ENCODE peak calls at places on chromosomes 12 and 14, in ten cellular contexts. One of them, this sample, is unnamed. For H3K9me3, the result is how much of the 10 kb centered on the place peaks cover.

GRCh38 chr12:82184844-82185243 is 173.3 kb downstream of the CCDC59 start:
- DNase-seq in pancreas: no peak
- DNase-seq in endodermal cell: no peak
- DNase-seq in DND-41: no peak
- DNase-seq in tibial nerve: no peak
- DNase-seq in OCI-LY7: no peak
- DNase-seq in tibial artery: no peak
- DNase-seq in CD4-positive, alpha-beta memory T cell: no peak
- DNase-seq in lung: no peak
- DNase-seq in aorta: no peak
- DNase-seq in this sample: no peak

GRCh38 chr14:35808076-35808657 is 928 bp downstream of the RALGAPA1 start:
- DNase-seq in tibial nerve: no peak
- DNase-seq in CD4-positive, alpha-beta memory T cell: peak
- DNase-seq in lung: no peak
- DNase-seq in OCI-LY7: peak
- DNase-seq in DND-41: peak
- DNase-seq in pancreas: no peak
- DNase-seq in tibial artery: no peak
- DNase-seq in aorta: no peak
- DNase-seq in endodermal cell: peak
- DNase-seq in this sample: no peak

GRCh38 chr12:52020539-52021336 is 14.0 kb downstream of the TAMALIN start:
- DNase-seq in CD4-positive, alpha-beta memory T cell: peak
- DNase-seq in tibial nerve: peak
- DNase-seq in pancreas: peak
- DNase-seq in DND-41: peak
- DNase-seq in OCI-LY7: peak
- DNase-seq in aorta: peak
- DNase-seq in tibial artery: no peak
- DNase-seq in lung: no peak
- DNase-seq in endodermal cell: peak
- DNase-seq in this sample: peak

GRCh38 chr14:36524874-36525745 is 5.1 kb upstream of the NKX2-1 start:
- DNase-seq in aorta: no peak
- DNase-seq in endodermal cell: peak
- DNase-seq in tibial nerve: no peak
- DNase-seq in tibial artery: no peak
- DNase-seq in OCI-LY7: no peak
- DNase-seq in DND-41: no peak
- DNase-seq in CD4-positive, alpha-beta memory T cell: no peak
- DNase-seq in lung: peak
- DNase-seq in pancreas: no peak
- DNase-seq in this sample: no peak

GRCh38 chr12:18907793-18908580 is 170.1 kb downstream of the CAPZA3 start:
- DNase-seq in DND-41: no peak
- DNase-seq in lung: no peak
- DNase-seq in pancreas: no peak
- DNase-seq in tibial artery: no peak
- DNase-seq in OCI-LY7: no peak
- DNase-seq in aorta: no peak
- DNase-seq in endodermal cell: no peak
- DNase-seq in tibial nerve: no peak
- DNase-seq in CD4-positive, alpha-beta memory T cell: no peak
- DNase-seq in this sample: no peak

GRCh38 chr12:28242129-28242887 is 52.1 kb downstream of the CCDC91 start:
- DNase-seq in aorta: no peak
- DNase-seq in lung: no peak
- DNase-seq in DND-41: no peak
- DNase-seq in CD4-positive, alpha-beta memory T cell: no peak
- DNase-seq in OCI-LY7: no peak
- DNase-seq in pancreas: no peak
- DNase-seq in endodermal cell: peak
- DNase-seq in tibial nerve: no peak
- DNase-seq in tibial artery: no peak
- DNase-seq in this sample: no peak

GRCh38 chr14:75977544-75977943 is 4.3 kb downstream of the TGFB3 start:
- DNase-seq in lung: no peak
- DNase-seq in tibial nerve: no peak
- DNase-seq in DND-41: no peak
- DNase-seq in pancreas: no peak
- DNase-seq in endodermal cell: no peak
- DNase-seq in CD4-positive, alpha-beta memory T cell: no peak
- DNase-seq in tibial artery: no peak
- DNase-seq in OCI-LY7: no peak
- DNase-seq in aorta: no peak
- DNase-seq in this sample: no peak

GRCh38 chr12:118259079-118259478 is 113.6 kb downstream of the TAOK3 start:
- DNase-seq in DND-41: no peak
- DNase-seq in tibial nerve: no peak
- DNase-seq in CD4-positive, alpha-beta memory T cell: no peak
- DNase-seq in tibial artery: no peak
- DNase-seq in pancreas: no peak
- DNase-seq in aorta: no peak
- DNase-seq in OCI-LY7: no peak
- DNase-seq in lung: no peak
- DNase-seq in endodermal cell: no peak
- DNase-seq in this sample: no peak

GRCh38 chr12:109683316-109683715 is 30.3 kb upstream of the FAM222A start:
- DNase-seq in endodermal cell: no peak
- DNase-seq in CD4-positive, alpha-beta memory T cell: no peak
- DNase-seq in DND-41: no peak
- DNase-seq in OCI-LY7: no peak
- DNase-seq in tibial nerve: no peak
- DNase-seq in aorta: no peak
- DNase-seq in lung: no peak
- DNase-seq in pancreas: no peak
- DNase-seq in tibial artery: no peak
- DNase-seq in this sample: no peak

GRCh38 chr12:22339691-22340090 is 5.2 kb upstream of the ST8SIA1 start:
- DNase-seq in lung: no peak
- DNase-seq in DND-41: no peak
- DNase-seq in tibial artery: no peak
- DNase-seq in CD4-positive, alpha-beta memory T cell: no peak
- DNase-seq in endodermal cell: no peak
- DNase-seq in tibial nerve: no peak
- DNase-seq in aorta: no peak
- DNase-seq in OCI-LY7: no peak
- DNase-seq in pancreas: no peak
- DNase-seq in this sample: no peak

GRCh38 chr12:22333751-22334695 is 484 bp downstream of the ST8SIA1 start:
- DNase-seq in CD4-positive, alpha-beta memory T cell: peak
- DNase-seq in lung: no peak
- DNase-seq in OCI-LY7: no peak
- DNase-seq in DND-41: no peak
- DNase-seq in endodermal cell: peak
- DNase-seq in pancreas: no peak
- DNase-seq in aorta: peak
- DNase-seq in tibial artery: peak
- DNase-seq in tibial nerve: no peak
- DNase-seq in this sample: peak

GRCh38 chr12:22333186-22333745 is 1.2 kb downstream of the ST8SIA1 start:
- DNase-seq in lung: no peak
- DNase-seq in endodermal cell: peak
- DNase-seq in tibial artery: no peak
- DNase-seq in pancreas: no peak
- DNase-seq in CD4-positive, alpha-beta memory T cell: no peak
- DNase-seq in OCI-LY7: no peak
- DNase-seq in tibial nerve: no peak
- DNase-seq in aorta: peak
- DNase-seq in DND-41: no peak
- DNase-seq in this sample: no peak

GRCh38 chr12:22332191-22332590 is 2.3 kb downstream of the ST8SIA1 start:
- DNase-seq in lung: no peak
- DNase-seq in tibial nerve: no peak
- DNase-seq in endodermal cell: no peak
- DNase-seq in DND-41: no peak
- DNase-seq in CD4-positive, alpha-beta memory T cell: no peak
- DNase-seq in pancreas: no peak
- DNase-seq in OCI-LY7: no peak
- DNase-seq in tibial artery: no peak
- DNase-seq in aorta: no peak
- DNase-seq in this sample: no peak

DNA sequence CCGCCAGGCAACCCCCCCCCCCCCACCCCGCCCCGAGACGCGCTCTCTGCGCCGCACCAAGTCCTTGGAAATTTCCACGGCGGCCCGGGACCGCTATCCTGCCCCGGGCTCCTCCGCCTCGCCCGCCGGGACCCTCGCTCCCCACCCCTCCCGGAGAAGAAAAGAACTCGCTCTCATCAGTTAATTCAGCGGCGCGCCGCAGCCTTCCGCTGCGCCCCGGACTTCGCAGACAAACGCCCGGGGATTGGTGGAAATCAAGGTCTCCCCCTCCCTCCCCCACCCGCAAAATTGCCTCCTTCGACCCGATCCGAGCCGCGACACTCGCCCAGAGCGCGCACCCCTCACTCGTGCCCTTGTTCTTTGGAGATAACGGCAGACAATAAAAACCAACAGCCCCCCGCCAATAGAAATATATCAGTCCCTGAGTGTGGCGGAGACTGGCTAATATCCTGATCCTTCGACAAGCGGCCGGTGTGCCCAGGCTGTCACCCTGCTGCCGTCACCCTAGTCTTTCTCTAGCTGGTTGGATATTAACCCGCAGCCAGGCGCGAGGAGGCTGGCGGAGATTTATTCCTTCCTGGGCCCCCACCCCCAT is at the start of gene ST8SIA1:
- DNase-seq in endodermal cell: no peak
- DNase-seq in tibial artery: peak
- DNase-seq in aorta: peak
- DNase-seq in DND-41: no peak
- DNase-seq in OCI-LY7: no peak
- DNase-seq in pancreas: peak
- DNase-seq in lung: no peak
- DNase-seq in tibial nerve: no peak
- DNase-seq in CD4-positive, alpha-beta memory T cell: peak
- DNase-seq in this sample: peak
- H3K9me3 ChIP-seq in endodermal cell: under half
- H3K9me3 ChIP-seq in tibial artery: under half
- H3K9me3 ChIP-seq in aorta: under half
- H3K9me3 ChIP-seq in DND-41: under half
- H3K9me3 ChIP-seq in OCI-LY7: under half
- H3K9me3 ChIP-seq in pancreas: under half
- H3K9me3 ChIP-seq in lung: under half
- H3K9me3 ChIP-seq in tibial nerve: under half
- H3K9me3 ChIP-seq in CD4-positive, alpha-beta memory T cell: under half
- H3K9me3 ChIP-seq in this sample: under half

GRCh38 chr12:79567164-79567563 is 123.6 kb downstream of the PAWR start:
- DNase-seq in endodermal cell: no peak
- DNase-seq in tibial artery: no peak
- DNase-seq in aorta: no peak
- DNase-seq in tibial nerve: no peak
- DNase-seq in DND-41: no peak
- DNase-seq in lung: no peak
- DNase-seq in pancreas: no peak
- DNase-seq in CD4-positive, alpha-beta memory T cell: no peak
- DNase-seq in OCI-LY7: no peak
- DNase-seq in this sample: no peak
- H3K9me3 ChIP-seq in endodermal cell: half or more
- H3K9me3 ChIP-seq in tibial artery: under half
- H3K9me3 ChIP-seq in aorta: under half
- H3K9me3 ChIP-seq in tibial nerve: under half
- H3K9me3 ChIP-seq in DND-41: under half
- H3K9me3 ChIP-seq in lung: under half
- H3K9me3 ChIP-seq in pancreas: under half
- H3K9me3 ChIP-seq in CD4-positive, alpha-beta memory T cell: under half
- H3K9me3 ChIP-seq in OCI-LY7: under half
- H3K9me3 ChIP-seq in this sample: under half

GRCh38 chr12:50916292-50916691 is 36.1 kb upstream of the HIGD1C start:
- DNase-seq in aorta: no peak
- DNase-seq in CD4-positive, alpha-beta memory T cell: no peak
- DNase-seq in tibial nerve: no peak
- DNase-seq in endodermal cell: no peak
- DNase-seq in DND-41: no peak
- DNase-seq in OCI-LY7: peak
- DNase-seq in lung: no peak
- DNase-seq in tibial artery: no peak
- DNase-seq in pancreas: no peak
- DNase-seq in this sample: no peak

GRCh38 chr12:50918584-50919316 is 33.6 kb upstream of the HIGD1C start:
- DNase-seq in lung: no peak
- DNase-seq in tibial artery: no peak
- DNase-seq in tibial nerve: no peak
- DNase-seq in pancreas: no peak
- DNase-seq in aorta: no peak
- DNase-seq in endodermal cell: no peak
- DNase-seq in CD4-positive, alpha-beta memory T cell: no peak
- DNase-seq in OCI-LY7: no peak
- DNase-seq in DND-41: no peak
- DNase-seq in this sample: no peak

GRCh38 chr12:50913224-50913623 is 39.1 kb upstream of the HIGD1C start:
- DNase-seq in OCI-LY7: no peak
- DNase-seq in tibial nerve: no peak
- DNase-seq in tibial artery: no peak
- DNase-seq in DND-41: no peak
- DNase-seq in CD4-positive, alpha-beta memory T cell: no peak
- DNase-seq in aorta: no peak
- DNase-seq in lung: no peak
- DNase-seq in endodermal cell: no peak
- DNase-seq in pancreas: no peak
- DNase-seq in this sample: no peak

GRCh38 chr12:50914872-50915484 is 37.4 kb upstream of the HIGD1C start:
- DNase-seq in OCI-LY7: no peak
- DNase-seq in aorta: no peak
- DNase-seq in lung: no peak
- DNase-seq in endodermal cell: no peak
- DNase-seq in tibial nerve: no peak
- DNase-seq in CD4-positive, alpha-beta memory T cell: no peak
- DNase-seq in pancreas: no peak
- DNase-seq in DND-41: peak
- DNase-seq in tibial artery: no peak
- DNase-seq in this sample: no peak
- H3K9me3 ChIP-seq in OCI-LY7: under half
- H3K9me3 ChIP-seq in aorta: under half
- H3K9me3 ChIP-seq in lung: under half
- H3K9me3 ChIP-seq in endodermal cell: half or more
- H3K9me3 ChIP-seq in tibial nerve: under half
- H3K9me3 ChIP-seq in CD4-positive, alpha-beta memory T cell: under half
- H3K9me3 ChIP-seq in pancreas: under half
- H3K9me3 ChIP-seq in DND-41: under half
- H3K9me3 ChIP-seq in tibial artery: under half
- H3K9me3 ChIP-seq in this sample: under half

DNA sequence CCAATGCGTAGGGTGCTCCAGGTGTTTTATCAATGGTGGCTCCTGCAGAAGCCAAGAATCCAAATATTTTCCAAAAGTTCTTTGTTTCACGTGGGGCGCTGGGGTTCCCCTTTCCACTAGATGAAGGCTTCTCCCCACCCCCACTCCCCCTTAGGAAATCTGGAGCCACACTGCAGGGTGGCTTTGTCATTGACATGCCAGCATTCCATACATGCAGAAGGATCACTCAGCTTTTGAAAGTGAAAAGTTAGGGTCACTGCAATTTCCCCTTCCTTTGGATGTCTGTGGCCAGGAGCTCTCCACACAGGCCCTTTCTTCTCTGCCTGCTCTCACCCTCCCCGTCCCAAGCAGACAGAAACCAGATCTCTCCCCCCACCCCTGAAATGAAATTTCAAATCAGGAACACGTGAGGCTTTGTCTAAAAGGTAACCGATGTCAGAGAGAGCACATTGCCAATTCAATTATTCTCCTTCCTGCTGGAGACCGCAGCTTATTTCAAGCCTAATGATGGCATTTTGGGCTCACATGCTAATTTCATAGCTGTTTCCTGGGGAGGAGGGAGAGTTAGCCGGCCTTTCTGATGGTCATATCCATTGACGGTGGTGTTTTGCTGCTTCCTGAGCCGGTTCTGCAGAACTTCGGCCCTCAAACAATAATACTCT is 153.9 kb upstream of the RFLNA start:
- DNase-seq in pancreas: no peak
- DNase-seq in endodermal cell: peak
- DNase-seq in CD4-positive, alpha-beta memory T cell: no peak
- DNase-seq in lung: no peak
- DNase-seq in tibial artery: no peak
- DNase-seq in OCI-LY7: no peak
- DNase-seq in aorta: no peak
- DNase-seq in tibial nerve: no peak
- DNase-seq in DND-41: no peak
- DNase-seq in this sample: no peak
- H3K9me3 ChIP-seq in pancreas: under half
- H3K9me3 ChIP-seq in endodermal cell: half or more
- H3K9me3 ChIP-seq in CD4-positive, alpha-beta memory T cell: under half
- H3K9me3 ChIP-seq in lung: under half
- H3K9me3 ChIP-seq in tibial artery: under half
- H3K9me3 ChIP-seq in OCI-LY7: under half
- H3K9me3 ChIP-seq in aorta: under half
- H3K9me3 ChIP-seq in tibial nerve: under half
- H3K9me3 ChIP-seq in DND-41: under half
- H3K9me3 ChIP-seq in this sample: under half

This sample was measured in T-helper 17 cell.